ENCODE peak calls at places on chromosomes 2 and 18, in six cellular contexts. One of them, this sample, is unnamed.

GRCh38 chr2:235939471-235939870 is 228.7 kb downstream of the GBX2 start:
- DNase-seq in AG09319: no peak
- DNase-seq in RWPE2: no peak
- DNase-seq in CD8-positive, alpha-beta T cell: no peak
- DNase-seq in GM10248: no peak
- DNase-seq in NCI-H1092 treated with DMSO at 0.1 percent for 48 hours: no peak
- DNase-seq in this sample: no peak

GRCh38 chr2:28558918-28559317 is 63.1 kb downstream of the PLB1 start:
- DNase-seq in AG09319: no peak
- DNase-seq in RWPE2: no peak
- DNase-seq in CD8-positive, alpha-beta T cell: no peak
- DNase-seq in GM10248: no peak
- DNase-seq in NCI-H1092 treated with DMSO at 0.1 percent for 48 hours: peak
- DNase-seq in this sample: no peak

GRCh38 chr2:157444643-157445040 is 753 bp upstream of the CYTIP start:
- DNase-seq in AG09319: no peak
- DNase-seq in RWPE2: no peak
- DNase-seq in CD8-positive, alpha-beta T cell: no peak
- DNase-seq in GM10248: no peak
- DNase-seq in NCI-H1092 treated with DMSO at 0.1 percent for 48 hours: no peak
- DNase-seq in this sample: no peak

GRCh38 chr2:71261534-71261933 is 34.6 kb upstream of the PAIP2B start:
- DNase-seq in AG09319: no peak
- DNase-seq in RWPE2: no peak
- DNase-seq in CD8-positive, alpha-beta T cell: no peak
- DNase-seq in GM10248: no peak
- DNase-seq in NCI-H1092 treated with DMSO at 0.1 percent for 48 hours: no peak
- DNase-seq in this sample: no peak

GRCh38 chr18:42706618-42707017 is 408.9 kb downstream of the RIT2 start:
- DNase-seq in AG09319: no peak
- DNase-seq in RWPE2: peak
- DNase-seq in CD8-positive, alpha-beta T cell: peak
- DNase-seq in GM10248: no peak
- DNase-seq in NCI-H1092 treated with DMSO at 0.1 percent for 48 hours: peak
- DNase-seq in this sample: no peak

GRCh38 chr18:26510337-26510736 is 38.0 kb downstream of the KCTD1 start:
- DNase-seq in AG09319: no peak
- DNase-seq in RWPE2: no peak
- DNase-seq in CD8-positive, alpha-beta T cell: no peak
- DNase-seq in GM10248: no peak
- DNase-seq in NCI-H1092 treated with DMSO at 0.1 percent for 48 hours: peak
- DNase-seq in this sample: no peak

GRCh38 chr2:151774506-151774905 is 40.2 kb upstream of the NEB start:
- DNase-seq in AG09319: peak
- DNase-seq in RWPE2: no peak
- DNase-seq in CD8-positive, alpha-beta T cell: no peak
- DNase-seq in GM10248: no peak
- DNase-seq in NCI-H1092 treated with DMSO at 0.1 percent for 48 hours: no peak
- DNase-seq in this sample: no peak

GRCh38 chr2:104849618-104850097 is 4.3 kb upstream of the POU3F3 start:
- DNase-seq in AG09319: peak
- DNase-seq in RWPE2: no peak
- DNase-seq in CD8-positive, alpha-beta T cell: peak
- DNase-seq in GM10248: peak
- DNase-seq in NCI-H1092 treated with DMSO at 0.1 percent for 48 hours: peak
- DNase-seq in this sample: peak

GRCh38 chr2:55150834-55151233 is 81.3 kb downstream of the CLHC1 start:
- DNase-seq in AG09319: no peak
- DNase-seq in RWPE2: no peak
- DNase-seq in CD8-positive, alpha-beta T cell: no peak
- DNase-seq in GM10248: peak
- DNase-seq in NCI-H1092 treated with DMSO at 0.1 percent for 48 hours: no peak
- DNase-seq in this sample: no peak

GRCh38 chr2:227363756-227364155 is 15.3 kb downstream of the TM4SF20 start:
- DNase-seq in AG09319: no peak
- DNase-seq in RWPE2: no peak
- DNase-seq in CD8-positive, alpha-beta T cell: no peak
- DNase-seq in GM10248: no peak
- DNase-seq in NCI-H1092 treated with DMSO at 0.1 percent for 48 hours: no peak
- DNase-seq in this sample: no peak

GRCh38 chr18:44672506-44672905 is 8.2 kb upstream of the SETBP1 start:
- DNase-seq in AG09319: no peak
- DNase-seq in RWPE2: no peak
- DNase-seq in CD8-positive, alpha-beta T cell: no peak
- DNase-seq in GM10248: no peak
- DNase-seq in NCI-H1092 treated with DMSO at 0.1 percent for 48 hours: no peak
- DNase-seq in this sample: no peak

GRCh38 chr2:29273704-29274611 is 158.7 kb downstream of the CLIP4 start:
- DNase-seq in AG09319: no peak
- DNase-seq in RWPE2: no peak
- DNase-seq in CD8-positive, alpha-beta T cell: no peak
- DNase-seq in GM10248: no peak
- DNase-seq in NCI-H1092 treated with DMSO at 0.1 percent for 48 hours: no peak
- DNase-seq in this sample: no peak

GRCh38 chr2:71129114-71129890 is 727 bp downstream of the MCEE start:
- DNase-seq in AG09319: no peak
- DNase-seq in RWPE2: no peak
- DNase-seq in CD8-positive, alpha-beta T cell: no peak
- DNase-seq in GM10248: no peak
- DNase-seq in NCI-H1092 treated with DMSO at 0.1 percent for 48 hours: peak
- DNase-seq in this sample: no peak

GRCh38 chr2:182360012-182360662 is 66.7 kb downstream of the PDE1A start:
- DNase-seq in AG09319: no peak
- DNase-seq in RWPE2: no peak
- DNase-seq in CD8-positive, alpha-beta T cell: no peak
- DNase-seq in GM10248: no peak
- DNase-seq in NCI-H1092 treated with DMSO at 0.1 percent for 48 hours: no peak
- DNase-seq in this sample: no peak

GRCh38 chr2:20880221-20880771 is 57.4 kb upstream of the LDAH start:
- DNase-seq in AG09319: no peak
- DNase-seq in RWPE2: no peak
- DNase-seq in CD8-positive, alpha-beta T cell: no peak
- DNase-seq in GM10248: no peak
- DNase-seq in NCI-H1092 treated with DMSO at 0.1 percent for 48 hours: no peak
- DNase-seq in this sample: no peak

GRCh38 chr2:118059919-118060478 is 28.3 kb upstream of the INSIG2 start:
- DNase-seq in AG09319: peak
- DNase-seq in RWPE2: no peak
- DNase-seq in CD8-positive, alpha-beta T cell: no peak
- DNase-seq in GM10248: no peak
- DNase-seq in NCI-H1092 treated with DMSO at 0.1 percent for 48 hours: no peak
- DNase-seq in this sample: no peak

GRCh38 chr2:134365356-134365755 is 111.5 kb downstream of the MGAT5 start:
- DNase-seq in AG09319: no peak
- DNase-seq in RWPE2: no peak
- DNase-seq in CD8-positive, alpha-beta T cell: no peak
- DNase-seq in GM10248: no peak
- DNase-seq in NCI-H1092 treated with DMSO at 0.1 percent for 48 hours: no peak
- DNase-seq in this sample: peak

GRCh38 chr2:64869126-64869525 is 120.1 kb upstream of the SLC1A4 start:
- DNase-seq in AG09319: no peak
- DNase-seq in RWPE2: no peak
- DNase-seq in CD8-positive, alpha-beta T cell: no peak
- DNase-seq in GM10248: no peak
- DNase-seq in NCI-H1092 treated with DMSO at 0.1 percent for 48 hours: no peak
- DNase-seq in this sample: no peak

GRCh38 chr2:216694201-216694825 is 1.0 kb downstream of the IGFBP5 start:
- DNase-seq in AG09319: no peak
- DNase-seq in RWPE2: no peak
- DNase-seq in CD8-positive, alpha-beta T cell: peak
- DNase-seq in GM10248: no peak
- DNase-seq in NCI-H1092 treated with DMSO at 0.1 percent for 48 hours: peak
- DNase-seq in this sample: peak

GRCh38 chr2:224793961-224794360 is 77.8 kb upstream of the CCDC195 start:
- DNase-seq in AG09319: peak
- DNase-seq in RWPE2: no peak
- DNase-seq in CD8-positive, alpha-beta T cell: no peak
- DNase-seq in GM10248: no peak
- DNase-seq in NCI-H1092 treated with DMSO at 0.1 percent for 48 hours: no peak
- DNase-seq in this sample: no peak

GRCh38 chr18:55404811-55405654 is 183.0 kb downstream of the TCF4 start:
- DNase-seq in AG09319: no peak
- DNase-seq in RWPE2: no peak
- DNase-seq in CD8-positive, alpha-beta T cell: no peak
- DNase-seq in GM10248: no peak
- DNase-seq in NCI-H1092 treated with DMSO at 0.1 percent for 48 hours: peak
- DNase-seq in this sample: no peak

GRCh38 chr18:34999734-35000397 is 41.3 kb upstream of the MAPRE2 start:
- DNase-seq in AG09319: no peak
- DNase-seq in RWPE2: no peak
- DNase-seq in CD8-positive, alpha-beta T cell: no peak
- DNase-seq in GM10248: no peak
- DNase-seq in NCI-H1092 treated with DMSO at 0.1 percent for 48 hours: no peak
- DNase-seq in this sample: no peak

GRCh38 chr2:220684099-220684498 is 888.0 kb downstream of the EPHA4 start:
- DNase-seq in AG09319: no peak
- DNase-seq in RWPE2: no peak
- DNase-seq in CD8-positive, alpha-beta T cell: no peak
- DNase-seq in GM10248: no peak
- DNase-seq in NCI-H1092 treated with DMSO at 0.1 percent for 48 hours: no peak
- DNase-seq in this sample: no peak

GRCh38 chr2:2831656-2832055 is 500.6 kb upstream of the MYT1L start:
- DNase-seq in AG09319: no peak
- DNase-seq in RWPE2: no peak
- DNase-seq in CD8-positive, alpha-beta T cell: no peak
- DNase-seq in GM10248: no peak
- DNase-seq in NCI-H1092 treated with DMSO at 0.1 percent for 48 hours: peak
- DNase-seq in this sample: peak

GRCh38 chr2:28512607-28512965 is 16.7 kb downstream of the PLB1 start:
- DNase-seq in AG09319: no peak
- DNase-seq in RWPE2: no peak
- DNase-seq in CD8-positive, alpha-beta T cell: no peak
- DNase-seq in GM10248: no peak
- DNase-seq in NCI-H1092 treated with DMSO at 0.1 percent for 48 hours: no peak
- DNase-seq in this sample: no peak

GRCh38 chr2:182144780-182145170 is 159.1 kb downstream of the PPP1R1C start:
- DNase-seq in AG09319: no peak
- DNase-seq in RWPE2: no peak
- DNase-seq in CD8-positive, alpha-beta T cell: no peak
- DNase-seq in GM10248: no peak
- DNase-seq in NCI-H1092 treated with DMSO at 0.1 percent for 48 hours: no peak
- DNase-seq in this sample: no peak

GRCh38 chr18:78962098-78962497 is 17.5 kb upstream of the SALL3 start:
- DNase-seq in AG09319: no peak
- DNase-seq in RWPE2: no peak
- DNase-seq in CD8-positive, alpha-beta T cell: no peak
- DNase-seq in GM10248: no peak
- DNase-seq in NCI-H1092 treated with DMSO at 0.1 percent for 48 hours: no peak
- DNase-seq in this sample: no peak

GRCh38 chr2:218070587-218070986 is 1.5 kb downstream of the RUFY4 start:
- DNase-seq in AG09319: no peak
- DNase-seq in RWPE2: no peak
- DNase-seq in CD8-positive, alpha-beta T cell: no peak
- DNase-seq in GM10248: no peak
- DNase-seq in NCI-H1092 treated with DMSO at 0.1 percent for 48 hours: no peak
- DNase-seq in this sample: no peak

GRCh38 chr2:217918220-217919024 is 84.4 kb downstream of the TNS1 start:
- DNase-seq in AG09319: no peak
- DNase-seq in RWPE2: no peak
- DNase-seq in CD8-positive, alpha-beta T cell: no peak
- DNase-seq in GM10248: no peak
- DNase-seq in NCI-H1092 treated with DMSO at 0.1 percent for 48 hours: no peak
- DNase-seq in this sample: peak

GRCh38 chr2:481388-481787 is 193.5 kb upstream of the ALKAL2 start:
- DNase-seq in AG09319: no peak
- DNase-seq in RWPE2: no peak
- DNase-seq in CD8-positive, alpha-beta T cell: no peak
- DNase-seq in GM10248: no peak
- DNase-seq in NCI-H1092 treated with DMSO at 0.1 percent for 48 hours: no peak
- DNase-seq in this sample: peak

GRCh38 chr18:49274188-49274714 is 186.2 kb downstream of the DYM start:
- DNase-seq in AG09319: peak
- DNase-seq in RWPE2: no peak
- DNase-seq in CD8-positive, alpha-beta T cell: no peak
- DNase-seq in GM10248: no peak
- DNase-seq in NCI-H1092 treated with DMSO at 0.1 percent for 48 hours: no peak
- DNase-seq in this sample: no peak